ENCODE peak calls at places on chromosomes 2 and 18, in ten cellular contexts. F, E, J, C, P, D, V, Q, N and G are unnamed samples.

GRCh38 chr2:28155627-28156026 is 237.0 kb upstream of the FOSL2 start:
- DNase-seq in F (no peak), E (peak), J (no peak), C (no peak), P (no peak), D (no peak), V (no peak), Q (no peak), N (peak), G (no peak)

GRCh38 chr2:220279840-220280239 is 652.4 kb downstream of the SLC4A3 start:
- DNase-seq in F (peak), E (peak), J (no peak), C (no peak), P (no peak), D (peak), V (peak), Q (no peak), N (peak), G (no peak)

GRCh38 chr2:186309901-186310300 is 176.2 kb upstream of the ZC3H15 start:
- DNase-seq in F (peak), E (no peak), J (no peak), C (no peak), P (no peak), D (peak), V (no peak), Q (no peak), N (no peak), G (no peak)

GRCh38 chr2:41353060-41353459 is 694.8 kb upstream of the PKDCC start:
- DNase-seq in F (no peak), E (no peak), J (no peak), C (no peak), P (no peak), D (no peak), V (no peak), Q (no peak), N (no peak), G (no peak)

GRCh38 chr2:21231985-21232384 is 108.2 kb downstream of the TDRD15 start:
- DNase-seq in F (no peak), E (no peak), J (no peak), C (no peak), P (no peak), D (no peak), V (no peak), Q (no peak), N (no peak), G (no peak)

GRCh38 chr2:142868281-142868762 is 9.1 kb upstream of the KYNU start:
- DNase-seq in F (no peak), E (peak), J (no peak), C (peak), P (no peak), D (no peak), V (peak), Q (no peak), N (peak), G (peak)

GRCh38 chr2:55120634-55121359 is 70.5 kb upstream of the RTN4 start:
- DNase-seq in F (peak), E (no peak), J (no peak), C (peak), P (no peak), D (peak), V (no peak), Q (no peak), N (peak), G (peak)

GRCh38 chr2:237453671-237454070 is 33.4 kb upstream of the MLPH start:
- DNase-seq in F (no peak), E (no peak), J (no peak), C (no peak), P (no peak), D (no peak), V (no peak), Q (no peak), N (no peak), G (no peak)

GRCh38 chr2:19857806-19858205 is 44.0 kb downstream of the TTC32 start:
- DNase-seq in F (no peak), E (no peak), J (no peak), C (no peak), P (no peak), D (no peak), V (no peak), Q (no peak), N (peak), G (no peak)

GRCh38 chr2:215410932-215411285 is 25.0 kb downstream of the FN1 start:
- DNase-seq in F (peak), E (peak), J (peak), C (no peak), P (no peak), D (peak), V (peak), Q (no peak), N (peak), G (no peak)

GRCh38 chr2:181140414-181140813 is 160.0 kb downstream of the UBE2E3 start:
- DNase-seq in F (peak), E (no peak), J (peak), C (no peak), P (no peak), D (no peak), V (no peak), Q (no peak), N (peak), G (no peak)

GRCh38 chr18:22169011-22169888 is at the start of gene GATA6:
- DNase-seq in F (peak), E (peak), J (peak), C (peak), P (no peak), D (peak), V (peak), Q (no peak), N (peak), G (peak)

GRCh38 chr2:15115786-15116185 is 445.3 kb downstream of the NBAS start:
- DNase-seq in F (no peak), E (no peak), J (no peak), C (no peak), P (no peak), D (no peak), V (no peak), Q (no peak), N (no peak), G (no peak)

GRCh38 chr2:86633094-86633740 is 9.6 kb upstream of the RNF103 start:
- DNase-seq in F (no peak), E (no peak), J (no peak), C (peak), P (no peak), D (no peak), V (no peak), Q (no peak), N (no peak), G (peak)

GRCh38 chr18:3221496-3221895 is 1.7 kb upstream of the MYOM1 start:
- DNase-seq in F (no peak), E (no peak), J (no peak), C (no peak), P (no peak), D (no peak), V (no peak), Q (no peak), N (no peak), G (no peak)

GRCh38 chr2:187499941-187500532 is 52.0 kb upstream of the CALCRL start:
- DNase-seq in F (peak), E (peak), J (no peak), C (peak), P (no peak), D (peak), V (peak), Q (peak), N (peak), G (peak)

GRCh38 chr18:45538444-45538843 is 76.8 kb upstream of the SLC14A2 start:
- DNase-seq in F (no peak), E (no peak), J (no peak), C (no peak), P (no peak), D (no peak), V (no peak), Q (no peak), N (no peak), G (no peak)

GRCh38 chr2:239934571-239935171 is 90.5 kb downstream of the NDUFA10 start:
- DNase-seq in F (peak), E (no peak), J (no peak), C (peak), P (peak), D (peak), V (no peak), Q (peak), N (peak), G (peak)

GRCh38 chr2:121635371-121635770 is 13.9 kb downstream of the CLASP1 start:
- DNase-seq in F (peak), E (no peak), J (no peak), C (no peak), P (no peak), D (no peak), V (no peak), Q (no peak), N (no peak), G (no peak)

GRCh38 chr2:57877811-57878572 is 168.6 kb upstream of the VRK2 start:
- DNase-seq in F (no peak), E (peak), J (no peak), C (no peak), P (no peak), D (no peak), V (no peak), Q (no peak), N (no peak), G (no peak)

GRCh38 chr2:203327918-203328734 is at the start of gene ABI2:
- DNase-seq in F (peak), E (peak), J (no peak), C (peak), P (peak), D (peak), V (no peak), Q (peak), N (peak), G (peak)

GRCh38 chr2:26561918-26562810 is 79.0 kb downstream of the CIB4 start:
- DNase-seq in F (peak), E (peak), J (no peak), C (peak), P (no peak), D (no peak), V (no peak), Q (peak), N (peak), G (peak)

GRCh38 chr18:1392046-1392445 is 487.4 kb downstream of the ADCYAP1 start:
- DNase-seq in F (no peak), E (no peak), J (no peak), C (no peak), P (no peak), D (no peak), V (no peak), Q (no peak), N (no peak), G (no peak)

GRCh38 chr2:65397122-65397521 is 35.3 kb downstream of the SPRED2 start:
- DNase-seq in F (peak), E (no peak), J (no peak), C (no peak), P (no peak), D (peak), V (no peak), Q (peak), N (peak), G (no peak)

GRCh38 chr2:213015387-213016165 is 135.8 kb downstream of the IKZF2 start:
- DNase-seq in F (no peak), E (no peak), J (no peak), C (no peak), P (no peak), D (no peak), V (no peak), Q (peak), N (no peak), G (no peak)

GRCh38 chr2:42047488-42048317 is at the start of gene PKDCC:
- DNase-seq in F (peak), E (peak), J (no peak), C (peak), P (no peak), D (peak), V (no peak), Q (no peak), N (peak), G (peak)

GRCh38 chr2:106057206-106057605 is 136.9 kb downstream of the UXS1 start:
- DNase-seq in F (no peak), E (no peak), J (no peak), C (no peak), P (no peak), D (no peak), V (peak), Q (peak), N (no peak), G (no peak)

GRCh38 chr2:96954490-96954846 is 31.9 kb downstream of the FAM178B start:
- DNase-seq in F (peak), E (no peak), J (no peak), C (no peak), P (no peak), D (peak), V (no peak), Q (no peak), N (no peak), G (no peak)

GRCh38 chr2:239991689-239992314 is 33.3 kb downstream of the NDUFA10 start:
- DNase-seq in F (peak), E (peak), J (peak), C (no peak), P (no peak), D (peak), V (no peak), Q (no peak), N (peak), G (no peak)

GRCh38 chr2:20506281-20506685 is 59.4 kb downstream of the RHOB start:
- DNase-seq in F (peak), E (peak), J (no peak), C (no peak), P (no peak), D (peak), V (no peak), Q (no peak), N (peak), G (no peak)

GRCh38 chr2:64277101-64277849 is 133.1 kb upstream of the PELI1 start:
- DNase-seq in F (no peak), E (peak), J (no peak), C (no peak), P (no peak), D (no peak), V (peak), Q (no peak), N (peak), G (no peak)